ENCODE peak calls at places on chromosome 14, in seven cellular contexts. U is A549, M is stromal cell of bone marrow, N is adipocyte, P is activated gamma-delta T cell treated with Interleukin-2 at 50 U/mL for 16 hours, C is epithelial cell of esophagus, R is GM12865. V is an unnamed sample.

GRCh38 chr14:51507556-51508511 is 143.9 kb upstream of the FRMD6 start:
- DNase-seq in U (no peak), M (peak), N (peak), P (no peak), C (no peak), R (no peak), V (no peak)

GRCh38 chr14:59788176-59788575 is 82.4 kb downstream of the RTN1 start:
- DNase-seq in U (no peak), M (no peak), N (no peak), P (no peak), C (no peak), R (no peak), V (no peak)

GRCh38 chr14:75660238-75660629 is 442 bp downstream of the ERG28 start:
- DNase-seq in U (no peak), M (no peak), N (no peak), P (no peak), C (no peak), R (no peak), V (no peak)

GRCh38 chr14:76891436-76891835 is 65.2 kb downstream of the LRRC74A start:
- DNase-seq in U (no peak), M (no peak), N (no peak), P (no peak), C (no peak), R (no peak), V (no peak)

GRCh38 chr14:51424569-51425251 is 184.7 kb downstream of the TMX1 start:
- DNase-seq in U (no peak), M (peak), N (peak), P (no peak), C (no peak), R (no peak), V (no peak)

GRCh38 chr14:93927746-93928145 is 602 bp downstream of the FAM181A start:
- DNase-seq in U (no peak), M (no peak), N (no peak), P (no peak), C (no peak), R (no peak), V (no peak)

GRCh38 chr14:69878251-69878650 is 965 bp upstream of the SMOC1 start:
- DNase-seq in U (no peak), M (no peak), N (no peak), P (no peak), C (no peak), R (no peak), V (no peak)

GRCh38 chr14:33676135-33676566 is 274.7 kb downstream of the EGLN3 start:
- DNase-seq in U (peak), M (peak), N (peak), P (no peak), C (peak), R (peak), V (no peak)

GRCh38 chr14:50620341-50620740 is 47.8 kb downstream of the SAV1 start:
- DNase-seq in U (no peak), M (no peak), N (no peak), P (no peak), C (peak), R (no peak), V (no peak)

GRCh38 chr14:20998674-20999366 is at the start of gene SLC39A2:
- DNase-seq in U (no peak), M (peak), N (peak), P (no peak), C (peak), R (no peak), V (peak)

GRCh38 chr14:96688629-96689028 is 108.6 kb upstream of the VRK1 start:
- DNase-seq in U (no peak), M (no peak), N (no peak), P (no peak), C (no peak), R (no peak), V (peak)

GRCh38 chr14:22476005-22476751 is 112.8 kb downstream of the DAD1 start:
- DNase-seq in U (no peak), M (no peak), N (no peak), P (no peak), C (no peak), R (no peak), V (no peak)

V was measured in MV-4-11.